ENCODE peak calls at places on chromosomes 13 and 19, in nine cellular contexts. D is NCI-H1105; B is uterus; Q is HFFc6; V is stimulated activated CD8-positive, alpha-beta memory T cell treated with anti-CD3 and anti-CD28 coated beads, Interleukin-7, amount 100 ng/mL, for 1 hour; M is activated gamma-delta T cell treated with anti-CD3 and anti-CD28 coated beads, Interleukin-2, amount 50 U/mL, for 16 hours; Z is hippocampal formation; T is stimulated activated CD4-positive, alpha-beta T cell treated with anti-CD3 and anti-CD28 coated beads, Interleukin-12 subunit alpha, Interleukin-12 subunit beta, amount 100 ng/mL, for 48 hours; N is HCEC 1CT. H is an unnamed sample.
A peak's percentile ranks its signal among the peaks of the same experiment; 100 is the strongest.

GRCh38 chr13:106520205-106521004 is 15.1 kb downstream of the EFNB2 start:
- DNase-seq in D (no peak), B (no peak), Q (peak; percentile 22), V (no peak), M (no peak), Z (peak; percentile 72), T (no peak), N (peak; percentile 14), H (peak; percentile 19)

GRCh38 chr13:35471466-35472307 is 4.8 kb downstream of the MAB21L1 start:
- DNase-seq in D (no peak), B (no peak), Q (no peak), V (no peak), M (no peak), Z (no peak), T (no peak), N (no peak), H (no peak)

GRCh38 chr13:40927929-40928328 is 91.2 kb downstream of the ELF1 start:
- DNase-seq in D (no peak), B (no peak), Q (no peak), V (no peak), M (no peak), Z (no peak), T (no peak), N (no peak), H (no peak)

GRCh38 chr19:31616031-31616430 is 266.8 kb upstream of the TSHZ3 start:
- DNase-seq in D (no peak), B (no peak), Q (no peak), V (no peak), M (no peak), Z (no peak), T (no peak), N (no peak), H (no peak)

GRCh38 chr19:49486710-49487276 is 615 bp upstream of the RPL13A start:
- DNase-seq in D (no peak), B (no peak), Q (no peak), V (no peak), M (no peak), Z (no peak), T (no peak), N (no peak), H (no peak)

GRCh38 chr13:80070024-80070703 is 270.8 kb downstream of the SPRY2 start:
- DNase-seq in D (no peak), B (no peak), Q (no peak), V (no peak), M (no peak), Z (no peak), T (no peak), N (no peak), H (no peak)

GRCh38 chr19:1645299-1645698 is 7.1 kb downstream of the TCF3 start:
- DNase-seq in D (no peak), B (no peak), Q (no peak), V (no peak), M (no peak), Z (no peak), T (no peak), N (no peak), H (no peak)

GRCh38 chr19:55473201-55473600 is 3.2 kb upstream of the ZNF628 start:
- DNase-seq in D (no peak), B (no peak), Q (no peak), V (no peak), M (no peak), Z (no peak), T (no peak), N (no peak), H (no peak)

GRCh38 chr19:48330012-48330681 is 4.8 kb downstream of the EMP3 start:
- DNase-seq in D (peak; percentile 93), B (peak; percentile 81), Q (no peak), V (peak; percentile 54), M (peak; percentile 77), Z (peak; percentile 92), T (peak; percentile 70), N (no peak), H (peak; percentile 56)

GRCh38 chr13:97133554-97133953 is 88.6 kb upstream of the MBNL2 start:
- DNase-seq in D (no peak), B (no peak), Q (no peak), V (no peak), M (no peak), Z (no peak), T (no peak), N (no peak), H (no peak)

GRCh38 chr13:46489586-46490023 is 63.4 kb upstream of the LRCH1 start:
- DNase-seq in D (no peak), B (no peak), Q (peak; percentile 75), V (no peak), M (no peak), Z (no peak), T (no peak), N (peak; percentile 87), H (no peak)

GRCh38 chr13:99898421-99898820 is 73.1 kb downstream of the ZIC5 start:
- DNase-seq in D (no peak), B (no peak), Q (no peak), V (no peak), M (no peak), Z (no peak), T (no peak), N (no peak), H (no peak)

GRCh38 chr13:113145496-113145895 is 13.0 kb upstream of the PROZ start:
- DNase-seq in D (no peak), B (no peak), Q (no peak), V (no peak), M (no peak), Z (no peak), T (peak; percentile 26), N (no peak), H (no peak)

GRCh38 chr13:97781891-97782305 is 171.6 kb upstream of the IPO5 start:
- DNase-seq in D (no peak), B (no peak), Q (no peak), V (no peak), M (no peak), Z (no peak), T (no peak), N (no peak), H (no peak)

GRCh38 chr13:52848455-52849190 is at the start of gene PCDH8:
- DNase-seq in D (peak; percentile 66), B (no peak), Q (no peak), V (no peak), M (no peak), Z (peak; percentile 52), T (no peak), N (no peak), H (no peak)

GRCh38 chr19:41223431-41224234 is 4.6 kb downstream of the AXL start:
- DNase-seq in D (no peak), B (no peak), Q (peak; percentile 85), V (no peak), M (no peak), Z (no peak), T (no peak), N (peak; percentile 89), H (no peak)

GRCh38 chr13:26867451-26868067 is 107.0 kb upstream of the GPR12 start:
- DNase-seq in D (no peak), B (no peak), Q (no peak), V (no peak), M (no peak), Z (no peak), T (no peak), N (no peak), H (no peak)

GRCh38 chr19:19171821-19172532 is 1.9 kb upstream of the MEF2B start:
- DNase-seq in D (no peak), B (no peak), Q (no peak), V (no peak), M (no peak), Z (no peak), T (no peak), N (peak; percentile 41), H (no peak)

GRCh38 chr19:39631178-39631577 is 24.5 kb upstream of the LGALS16 start:
- DNase-seq in D (no peak), B (no peak), Q (no peak), V (no peak), M (no peak), Z (no peak), T (no peak), N (no peak), H (no peak)

GRCh38 chr13:100356889-100357288 is 231.7 kb downstream of the GGACT start:
- DNase-seq in D (no peak), B (no peak), Q (no peak), V (no peak), M (no peak), Z (no peak), T (no peak), N (no peak), H (peak; percentile 70)

GRCh38 chr13:113848020-113848419 is 15.9 kb downstream of the GAS6 start:
- DNase-seq in D (no peak), B (no peak), Q (no peak), V (no peak), M (no peak), Z (no peak), T (no peak), N (no peak), H (no peak)

GRCh38 chr13:42322806-42323205 is 50.9 kb downstream of the AKAP11 start:
- DNase-seq in D (no peak), B (no peak), Q (no peak), V (no peak), M (no peak), Z (no peak), T (no peak), N (no peak), H (no peak)

GRCh38 chr13:113182046-113182445 is 23.6 kb downstream of the PROZ start:
- DNase-seq in D (no peak), B (no peak), Q (no peak), V (no peak), M (no peak), Z (no peak), T (no peak), N (no peak), H (no peak)

GRCh38 chr19:19384486-19384885 is 21.0 kb upstream of the GATAD2A start:
- DNase-seq in D (no peak), B (no peak), Q (no peak), V (no peak), M (no peak), Z (no peak), T (no peak), N (no peak), H (no peak)

GRCh38 chr13:43661321-43661720 is 125.5 kb downstream of the ENOX1 start:
- DNase-seq in D (no peak), B (no peak), Q (no peak), V (no peak), M (no peak), Z (no peak), T (no peak), N (no peak), H (no peak)

GRCh38 chr19:6743714-6744380 is 4.4 kb downstream of the TRIP10 start:
- DNase-seq in D (no peak), B (no peak), Q (peak; percentile 31), V (no peak), M (no peak), Z (no peak), T (no peak), N (peak; percentile 30), H (no peak)

GRCh38 chr13:46386996-46387851 is at the start of gene RUBCNL:
- DNase-seq in D (peak; percentile 21), B (no peak), Q (no peak), V (no peak), M (no peak), Z (no peak), T (peak; percentile 23), N (no peak), H (no peak)

GRCh38 chr13:57629821-57630235 is 1.7 kb upstream of the PCDH17 start:
- DNase-seq in D (no peak), B (peak; percentile 74), Q (no peak), V (no peak), M (no peak), Z (peak; percentile 98), T (no peak), N (no peak), H (no peak)

GRCh38 chr19:13087295-13087694 is 15.4 kb downstream of the LYL1 start:
- DNase-seq in D (no peak), B (no peak), Q (no peak), V (no peak), M (no peak), Z (no peak), T (no peak), N (no peak), H (no peak)

GRCh38 chr19:4012975-4013634 is 5.6 kb downstream of the PIAS4 start:
- DNase-seq in D (no peak), B (no peak), Q (no peak), V (no peak), M (no peak), Z (no peak), T (no peak), N (no peak), H (no peak)

GRCh38 chr13:36788276-36788675 is 30.7 kb upstream of the RFXAP start:
- DNase-seq in D (no peak), B (no peak), Q (peak; percentile 57), V (no peak), M (no peak), Z (no peak), T (no peak), N (peak; percentile 43), H (no peak)

H was measured in AML-193.